ENCODE peak calls at places on chromosomes 2 and 18, in seven cellular contexts. H is lower lobe of right lung, W is upper lobe of left lung, E is neural progenitor cell, P is tibial artery, M is IMR-90, V is PC-3. N is an unnamed sample. For H3K4me1, the result is how much of the 10 kb centered on the place peaks cover.

GRCh38 chr2:16332681-16333519 is 332.7 kb downstream of the CYRIA start:
- DNase-seq in H (no peak), W (no peak), E (no peak), P (no peak), M (no peak), V (no peak), N (no peak)

GRCh38 chr2:233668605-233669260 is 3.0 kb upstream of the UGT1A9 start:
- DNase-seq in H (no peak), W (no peak), E (no peak), P (no peak), M (no peak), V (no peak), N (no peak)

GRCh38 chr2:27249077-27249890 is 13.6 kb downstream of the SLC30A3 start:
- DNase-seq in H (no peak), W (no peak), E (no peak), P (no peak), M (no peak), V (peak), N (no peak)

GRCh38 chr18:57437433-57437781 is 2.2 kb downstream of the ONECUT2 start:
- DNase-seq in H (no peak), W (no peak), E (peak), P (no peak), M (no peak), V (no peak), N (no peak)

GRCh38 chr2:119694470-119694993 is 15.5 kb downstream of the TMEM177 start:
- DNase-seq in H (no peak), W (peak), E (no peak), P (no peak), M (no peak), V (no peak), N (no peak)

GRCh38 chr2:26273501-26273900 is 28.8 kb downstream of the HADHB start:
- DNase-seq in H (no peak), W (no peak), E (no peak), P (no peak), M (peak), V (no peak), N (no peak)

GRCh38 chr2:150916997-150917396 is 344.7 kb downstream of the RBM43 start:
- DNase-seq in H (no peak), W (no peak), E (no peak), P (no peak), M (peak), V (peak), N (no peak)

GRCh38 chr2:171598713-171599319 is 76.5 kb downstream of the CYBRD1 start:
- DNase-seq in H (no peak), W (no peak), E (peak), P (no peak), M (peak), V (peak), N (no peak)

GRCh38 chr2:45497355-45497754 is 113.7 kb downstream of the SRBD1 start:
- DNase-seq in H (no peak), W (no peak), E (no peak), P (no peak), M (peak), V (no peak), N (no peak)

GRCh38 chr2:100588071-100588786 is 25.4 kb downstream of the PDCL3 start:
- DNase-seq in H (no peak), W (no peak), E (no peak), P (no peak), M (peak), V (peak), N (no peak)

GRCh38 chr2:20456049-20456665 is 9.3 kb downstream of the RHOB start:
- DNase-seq in H (no peak), W (peak), E (no peak), P (peak), M (peak), V (no peak), N (no peak)

GRCh38 chr2:220660277-220661155 is 911.6 kb downstream of the EPHA4 start:
- DNase-seq in H (no peak), W (no peak), E (no peak), P (no peak), M (no peak), V (peak), N (no peak)

GRCh38 chr2:227817940-227818568 is 4.4 kb downstream of the CCL20 start:
- DNase-seq in H (peak), W (peak), E (peak), P (peak), M (peak), V (peak), N (peak)

GRCh38 chr18:49279041-49279440 is 181.4 kb downstream of the DYM start:
- DNase-seq in H (no peak), W (no peak), E (no peak), P (no peak), M (no peak), V (no peak), N (no peak)

GRCh38 chr2:119049968-119050657 is 108.1 kb downstream of the MARCO start:
- DNase-seq in H (no peak), W (no peak), E (peak), P (no peak), M (no peak), V (no peak), N (no peak)

GRCh38 chr2:170843656-170844055 is 27.0 kb downstream of the GAD1 start:
- DNase-seq in H (no peak), W (no peak), E (no peak), P (no peak), M (peak), V (peak), N (no peak)

GRCh38 chr2:120874401-120874821 is 138.7 kb downstream of the GLI2 start:
- DNase-seq in H (peak), W (no peak), E (peak), P (no peak), M (no peak), V (no peak), N (no peak)

GRCh38 chr2:227608469-227609338 is 5.9 kb downstream of the SCYGR3 start:
- DNase-seq in H (no peak), W (no peak), E (no peak), P (no peak), M (no peak), V (no peak), N (no peak)

GRCh38 chr18:41266616-41267015 is 688.4 kb upstream of the PIK3C3 start:
- DNase-seq in H (no peak), W (no peak), E (no peak), P (no peak), M (peak), V (peak), N (no peak)

GRCh38 chr2:33633295-33633694 is 34.2 kb upstream of the FAM98A start:
- DNase-seq in H (no peak), W (no peak), E (no peak), P (no peak), M (no peak), V (peak), N (no peak)

GRCh38 chr2:107717666-107718065 is 109.0 kb upstream of the RGPD4 start:
- DNase-seq in H (no peak), W (no peak), E (peak), P (no peak), M (no peak), V (no peak), N (no peak)

GRCh38 chr2:237434916-237435315 is 21.0 kb upstream of the COL6A3 start:
- DNase-seq in H (no peak), W (no peak), E (no peak), P (no peak), M (peak), V (peak), N (no peak)

GRCh38 chr2:172096661-172097547 is 5.8 kb downstream of the DLX2 start:
- DNase-seq in H (no peak), W (no peak), E (peak), P (no peak), M (peak), V (peak), N (no peak)

GRCh38 chr2:232838406-232838874 is 31.6 kb upstream of the SNORC start:
- DNase-seq in H (no peak), W (no peak), E (no peak), P (no peak), M (peak), V (peak), N (no peak)

GRCh38 chr2:98467082-98467536 is 22.5 kb downstream of the INPP4A start:
- DNase-seq in H (no peak), W (peak), E (no peak), P (no peak), M (no peak), V (no peak), N (no peak)

GRCh38 chr2:100944617-100945432 is 57.3 kb upstream of the RPL31 start:
- DNase-seq in H (no peak), W (no peak), E (no peak), P (no peak), M (no peak), V (no peak), N (no peak)

GRCh38 chr18:78982186-78982585 is 2.6 kb downstream of the SALL3 start:
- DNase-seq in H (no peak), W (no peak), E (peak), P (no peak), M (no peak), V (no peak), N (no peak)

GRCh38 chr2:63053889-63054725 is 3.5 kb downstream of the OTX1 start:
- DNase-seq in H (no peak), W (no peak), E (peak), P (no peak), M (no peak), V (no peak), N (no peak)

GRCh38 chr2:169480079-169480465 is 778 bp downstream of the BBS5 start:
- DNase-seq in H (no peak), W (no peak), E (no peak), P (no peak), M (peak), V (peak), N (no peak)

GRCh38 chr2:169476459-169476858 is 2.8 kb upstream of the BBS5 start:
- DNase-seq in H (no peak), W (no peak), E (no peak), P (no peak), M (peak), V (peak), N (no peak)

GRCh38 chr2:169479257-169480078 is at the start of gene BBS5:
- DNase-seq in H (peak), W (peak), E (peak), P (peak), M (peak), V (peak), N (peak)

GRCh38 chr2:169478745-169479256 is 493 bp upstream of the BBS5 start:
- DNase-seq in H (no peak), W (no peak), E (no peak), P (no peak), M (no peak), V (no peak), N (no peak)

GRCh38 chr2:169478339-169478738 is 955 bp upstream of the BBS5 start:
- DNase-seq in H (peak), W (no peak), E (no peak), P (no peak), M (peak), V (peak), N (no peak)
- H3K4me1 ChIP-seq in H (under half), W (under half), E (under half), P (under half), M (under half), V (under half), N (under half)

DNA sequence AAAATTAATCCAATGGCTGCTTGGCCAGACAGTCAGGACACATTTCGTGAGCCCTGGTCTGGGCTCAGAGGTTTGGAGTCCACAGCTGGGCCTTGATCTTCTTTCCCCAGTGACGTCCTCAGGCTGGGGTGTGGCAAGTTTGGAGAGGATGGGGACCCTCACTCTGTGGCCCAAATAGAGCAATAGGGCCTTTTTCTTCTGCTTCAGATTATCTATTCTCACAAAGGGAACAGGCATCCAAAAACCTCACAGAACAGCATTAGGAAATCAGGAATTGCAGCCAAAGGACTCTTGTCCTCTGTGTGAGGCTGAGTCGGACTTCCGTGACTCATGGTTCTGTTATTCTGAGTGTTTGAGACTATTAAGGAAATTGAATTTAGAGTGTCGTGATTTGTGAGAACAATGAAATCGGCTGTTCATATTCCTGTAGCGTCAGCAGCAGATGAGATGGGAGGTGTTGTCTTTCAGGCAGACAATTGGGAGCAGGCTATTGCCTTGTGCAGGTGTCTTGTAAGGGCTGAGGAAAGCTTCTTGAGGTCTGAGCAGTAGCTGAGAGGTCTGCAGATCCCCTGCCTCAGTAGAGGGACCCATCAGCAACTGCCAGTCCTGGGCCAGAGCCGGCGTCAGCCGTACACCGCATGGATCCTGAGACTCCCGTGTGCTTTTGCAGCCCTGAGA is 113.8 kb downstream of the SH3RF3 start:
- DNase-seq in H (no peak), W (peak), E (no peak), P (peak), M (peak), V (peak), N (no peak)
- H3K4me1 ChIP-seq in H (half or more), W (half or more), E (under half), P (half or more), M (under half), V (half or more), N (half or more)

GRCh38 chr18:36333418-36333817 is 35.9 kb downstream of the FHOD3 start:
- DNase-seq in H (no peak), W (no peak), E (no peak), P (no peak), M (peak), V (no peak), N (no peak)
- H3K4me1 ChIP-seq in H (under half), W (under half), E (under half), P (under half), M (under half), V (under half), N (under half)

GRCh38 chr2:37645836-37646235 is 25.6 kb downstream of the CDC42EP3 start:
- DNase-seq in H (peak), W (no peak), E (no peak), P (no peak), M (no peak), V (no peak), N (no peak)
- H3K4me1 ChIP-seq in H (half or more), W (under half), E (under half), P (under half), M (under half), V (under half), N (under half)

GRCh38 chr2:10123281-10123680 is 742 bp downstream of the RRM2 start:
- DNase-seq in H (no peak), W (no peak), E (peak), P (no peak), M (no peak), V (no peak), N (no peak)

GRCh38 chr2:10122500-10123280 is at the start of gene RRM2:
- DNase-seq in H (peak), W (peak), E (peak), P (peak), M (peak), V (peak), N (peak)

GRCh38 chr2:10126627-10127026 is 4.1 kb downstream of the RRM2 start:
- DNase-seq in H (no peak), W (no peak), E (no peak), P (no peak), M (peak), V (no peak), N (no peak)

GRCh38 chr2:10125842-10126596 is 3.5 kb downstream of the RRM2 start:
- DNase-seq in H (no peak), W (no peak), E (no peak), P (no peak), M (no peak), V (no peak), N (no peak)

DNA sequence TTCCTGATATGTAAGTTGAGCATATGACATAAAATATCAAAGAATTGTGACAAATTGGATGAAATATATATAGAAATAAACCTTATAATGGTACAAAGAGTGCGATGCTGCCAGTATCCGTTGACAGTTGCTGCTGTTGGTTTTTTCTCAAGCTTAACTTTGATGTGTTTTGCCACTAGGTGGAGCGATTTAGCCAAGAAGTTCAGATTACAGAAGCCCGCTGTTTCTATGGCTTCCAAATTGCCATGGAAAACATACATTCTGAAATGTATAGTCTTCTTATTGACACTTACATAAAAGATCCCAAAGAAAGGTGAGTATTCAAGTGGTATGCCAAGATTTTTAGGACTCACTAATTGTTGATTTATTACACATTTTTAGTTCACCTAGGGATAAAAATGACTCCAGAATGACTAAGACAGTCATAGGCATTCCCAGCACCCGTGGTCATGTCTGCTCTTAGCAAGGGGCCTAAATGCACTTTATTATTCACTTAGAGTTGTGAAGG is 2.1 kb downstream of the RRM2 start:
- DNase-seq in H (no peak), W (no peak), E (peak), P (no peak), M (peak), V (peak), N (no peak)
- H3K4me1 ChIP-seq in H (under half), W (under half), E (under half), P (under half), M (under half), V (under half), N (half or more)

DNA sequence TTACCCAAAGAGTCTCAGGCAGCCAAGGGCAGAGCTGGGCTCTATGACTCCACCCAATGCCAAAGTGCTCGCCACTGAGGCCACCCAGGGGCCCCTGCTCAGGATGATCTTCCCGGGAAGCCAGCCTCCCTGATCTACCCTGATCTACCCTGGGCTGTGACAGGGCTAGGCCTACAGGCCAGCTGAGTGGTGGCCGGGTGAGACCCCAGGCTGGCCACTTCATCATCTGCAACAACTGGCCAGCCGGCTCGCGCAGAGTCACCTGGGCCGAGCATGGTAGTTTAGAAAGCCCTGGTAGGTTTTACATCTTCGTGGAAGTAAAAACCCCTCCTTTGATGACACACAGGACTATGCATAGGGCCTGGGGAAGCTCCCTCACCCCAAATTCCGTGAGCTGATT is 276.3 kb downstream of the NDUFA10 start:
- DNase-seq in H (no peak), W (no peak), E (no peak), P (no peak), M (no peak), V (no peak), N (no peak)
- H3K4me1 ChIP-seq in H (under half), W (under half), E (under half), P (under half), M (under half), V (under half), N (under half)